ENCODE peak calls at places on chromosomes 11 and 22, in seven cellular contexts. One of them, this sample, is unnamed.

GRCh38 chr11:128814856-128815705 is 52.0 kb downstream of the KCNJ1 start:
- DNase-seq in SHP77 treated with DMSO at 0.1 percent for 48 hours: no peak
- DNase-seq in HTR-8/SVneo: peak
- DNase-seq in neural crest cell: peak
- DNase-seq in NCI-H524: peak
- DNase-seq in AG09309: peak
- DNase-seq in NCI-H1436 treated with DMSO at 0.1 percent for 48 hours: no peak
- DNase-seq in this sample: peak

GRCh38 chr11:77207618-77208313 is 79.7 kb downstream of the MYO7A start:
- DNase-seq in SHP77 treated with DMSO at 0.1 percent for 48 hours: no peak
- DNase-seq in HTR-8/SVneo: no peak
- DNase-seq in neural crest cell: no peak
- DNase-seq in NCI-H524: no peak
- DNase-seq in AG09309: no peak
- DNase-seq in NCI-H1436 treated with DMSO at 0.1 percent for 48 hours: no peak
- DNase-seq in this sample: no peak

GRCh38 chr22:23193420-23193819 is 13.1 kb downstream of the BCR start:
- DNase-seq in SHP77 treated with DMSO at 0.1 percent for 48 hours: no peak
- DNase-seq in HTR-8/SVneo: no peak
- DNase-seq in neural crest cell: no peak
- DNase-seq in NCI-H524: no peak
- DNase-seq in AG09309: no peak
- DNase-seq in NCI-H1436 treated with DMSO at 0.1 percent for 48 hours: no peak
- DNase-seq in this sample: no peak

GRCh38 chr22:20244744-20245576 is 23.2 kb downstream of the RTN4R start:
- DNase-seq in SHP77 treated with DMSO at 0.1 percent for 48 hours: no peak
- DNase-seq in HTR-8/SVneo: no peak
- DNase-seq in neural crest cell: no peak
- DNase-seq in NCI-H524: no peak
- DNase-seq in AG09309: no peak
- DNase-seq in NCI-H1436 treated with DMSO at 0.1 percent for 48 hours: no peak
- DNase-seq in this sample: no peak

GRCh38 chr22:30695351-30695762 is 683 bp downstream of the OSBP2 start:
- DNase-seq in SHP77 treated with DMSO at 0.1 percent for 48 hours: no peak
- DNase-seq in HTR-8/SVneo: no peak
- DNase-seq in neural crest cell: no peak
- DNase-seq in NCI-H524: no peak
- DNase-seq in AG09309: no peak
- DNase-seq in NCI-H1436 treated with DMSO at 0.1 percent for 48 hours: no peak
- DNase-seq in this sample: no peak

GRCh38 chr11:110989734-110990133 is 255.8 kb upstream of the POU2AF2 start:
- DNase-seq in SHP77 treated with DMSO at 0.1 percent for 48 hours: no peak
- DNase-seq in HTR-8/SVneo: no peak
- DNase-seq in neural crest cell: no peak
- DNase-seq in NCI-H524: peak
- DNase-seq in AG09309: peak
- DNase-seq in NCI-H1436 treated with DMSO at 0.1 percent for 48 hours: no peak
- DNase-seq in this sample: no peak

GRCh38 chr11:1298695-1299492 is 10.5 kb downstream of the TOLLIP start:
- DNase-seq in SHP77 treated with DMSO at 0.1 percent for 48 hours: peak
- DNase-seq in HTR-8/SVneo: peak
- DNase-seq in neural crest cell: no peak
- DNase-seq in NCI-H524: no peak
- DNase-seq in AG09309: peak
- DNase-seq in NCI-H1436 treated with DMSO at 0.1 percent for 48 hours: no peak
- DNase-seq in this sample: peak

GRCh38 chr11:116601734-116602636 is 170.8 kb downstream of the BUD13 start:
- DNase-seq in SHP77 treated with DMSO at 0.1 percent for 48 hours: no peak
- DNase-seq in HTR-8/SVneo: no peak
- DNase-seq in neural crest cell: no peak
- DNase-seq in NCI-H524: no peak
- DNase-seq in AG09309: no peak
- DNase-seq in NCI-H1436 treated with DMSO at 0.1 percent for 48 hours: no peak
- DNase-seq in this sample: no peak

GRCh38 chr22:45551310-45552016 is 48.8 kb downstream of the FBLN1 start:
- DNase-seq in SHP77 treated with DMSO at 0.1 percent for 48 hours: no peak
- DNase-seq in HTR-8/SVneo: no peak
- DNase-seq in neural crest cell: no peak
- DNase-seq in NCI-H524: no peak
- DNase-seq in AG09309: no peak
- DNase-seq in NCI-H1436 treated with DMSO at 0.1 percent for 48 hours: no peak
- DNase-seq in this sample: no peak

GRCh38 chr11:57276857-57277505 is 39.9 kb upstream of the APLNR start:
- DNase-seq in SHP77 treated with DMSO at 0.1 percent for 48 hours: no peak
- DNase-seq in HTR-8/SVneo: no peak
- DNase-seq in neural crest cell: no peak
- DNase-seq in NCI-H524: no peak
- DNase-seq in AG09309: no peak
- DNase-seq in NCI-H1436 treated with DMSO at 0.1 percent for 48 hours: no peak
- DNase-seq in this sample: no peak

GRCh38 chr22:31289335-31289734 is 3.0 kb downstream of the PIK3IP1 start:
- DNase-seq in SHP77 treated with DMSO at 0.1 percent for 48 hours: peak
- DNase-seq in HTR-8/SVneo: no peak
- DNase-seq in neural crest cell: no peak
- DNase-seq in NCI-H524: no peak
- DNase-seq in AG09309: no peak
- DNase-seq in NCI-H1436 treated with DMSO at 0.1 percent for 48 hours: no peak
- DNase-seq in this sample: no peak

This sample was measured in non-pigmented ciliary epithelial cell.